ENCODE peak calls at places on chromosome 4, in ten cellular contexts. V, I, K, G, Q, M, F, R, P and U are unnamed samples.

GRCh38 chr4:8391972-8392371 is 48.6 kb downstream of the ACOX3 start:
- DNase-seq in V (peak; percentile 93), I (no peak), K (peak; percentile 89), G (peak; percentile 53), Q (no peak), M (peak; percentile 91), F (no peak), R (peak; percentile 77), P (no peak), U (peak; percentile 45)

GRCh38 chr4:39502034-39502658 is 25.1 kb downstream of the UGDH start:
- DNase-seq in V (no peak), I (no peak), K (peak; percentile 87), G (no peak), Q (no peak), M (no peak), F (no peak), R (no peak), P (no peak), U (no peak)

GRCh38 chr4:835148-836002 is 9.4 kb upstream of the CPLX1 start:
- DNase-seq in V (no peak), I (peak; percentile 22), K (no peak), G (peak; percentile 38), Q (peak; percentile 55), M (no peak), F (no peak), R (peak; percentile 84), P (peak; percentile 80), U (no peak)

GRCh38 chr4:4455199-4455865 is 68.4 kb downstream of the NSG1 start:
- DNase-seq in V (no peak), I (no peak), K (no peak), G (peak; percentile 17), Q (no peak), M (no peak), F (no peak), R (no peak), P (no peak), U (no peak)

GRCh38 chr4:143311924-143312323 is 24.8 kb upstream of the GAB1 start:
- DNase-seq in V (no peak), I (no peak), K (no peak), G (no peak), Q (no peak), M (no peak), F (no peak), R (no peak), P (no peak), U (no peak)

GRCh38 chr4:37008199-37008598 is 236.3 kb upstream of the NWD2 start:
- DNase-seq in V (no peak), I (no peak), K (no peak), G (peak; percentile 69), Q (peak; percentile 53), M (no peak), F (peak; percentile 6), R (no peak), P (peak; percentile 71), U (no peak)

GRCh38 chr4:88779431-88779830 is 81.8 kb upstream of the NAP1L5 start:
- DNase-seq in V (no peak), I (no peak), K (peak; percentile 23), G (no peak), Q (no peak), M (no peak), F (no peak), R (no peak), P (no peak), U (no peak)

GRCh38 chr4:54540931-54541330 is 116.8 kb upstream of the KIT start:
- DNase-seq in V (no peak), I (no peak), K (no peak), G (no peak), Q (no peak), M (no peak), F (no peak), R (no peak), P (no peak), U (no peak)

GRCh38 chr4:176302283-176303275 is 17.2 kb upstream of the SPCS3 start:
- DNase-seq in V (no peak), I (no peak), K (peak; percentile 90), G (no peak), Q (no peak), M (no peak), F (peak; percentile 34), R (no peak), P (no peak), U (no peak)

GRCh38 chr4:15682790-15683495 is 1.3 kb downstream of the FAM200B start:
- DNase-seq in V (no peak), I (no peak), K (peak; percentile 17), G (no peak), Q (no peak), M (no peak), F (no peak), R (no peak), P (no peak), U (no peak)

GRCh38 chr4:173367946-173368345 is 2.8 kb upstream of the SAP30 start:
- DNase-seq in V (no peak), I (no peak), K (peak; percentile 27), G (no peak), Q (no peak), M (no peak), F (no peak), R (no peak), P (no peak), U (no peak)

GRCh38 chr4:41665808-41666207 is 82.7 kb downstream of the PHOX2B start:
- DNase-seq in V (no peak), I (no peak), K (no peak), G (no peak), Q (no peak), M (no peak), F (no peak), R (no peak), P (no peak), U (no peak)

GRCh38 chr4:171644430-171645057 is 168.7 kb upstream of the GALNTL6 start:
- DNase-seq in V (no peak), I (no peak), K (no peak), G (no peak), Q (no peak), M (no peak), F (no peak), R (no peak), P (no peak), U (no peak)

GRCh38 chr4:43244688-43245382 is 352.3 kb downstream of the GRXCR1 start:
- DNase-seq in V (no peak), I (no peak), K (no peak), G (no peak), Q (no peak), M (no peak), F (no peak), R (no peak), P (no peak), U (no peak)

GRCh38 chr4:1309261-1310010 is 19.7 kb downstream of the MAEA start:
- DNase-seq in V (peak; percentile 98), I (peak; percentile 83), K (peak; percentile 94), G (peak; percentile 79), Q (peak; percentile 71), M (peak; percentile 97), F (no peak), R (peak; percentile 92), P (peak; percentile 68), U (peak; percentile 81)

GRCh38 chr4:53659737-53660136 is 68.5 kb upstream of the LNX1 start:
- DNase-seq in V (no peak), I (no peak), K (no peak), G (no peak), Q (no peak), M (no peak), F (no peak), R (no peak), P (no peak), U (no peak)

GRCh38 chr4:61298178-61298740 is 98.1 kb downstream of the ADGRL3 start:
- DNase-seq in V (no peak), I (no peak), K (no peak), G (no peak), Q (no peak), M (no peak), F (no peak), R (no peak), P (no peak), U (no peak)

GRCh38 chr4:95027906-95028618 is 270.3 kb downstream of the BMPR1B start:
- DNase-seq in V (no peak), I (no peak), K (no peak), G (no peak), Q (no peak), M (no peak), F (no peak), R (no peak), P (no peak), U (no peak)

GRCh38 chr4:106869551-106869950 is 166.6 kb downstream of the DKK2 start:
- DNase-seq in V (no peak), I (no peak), K (no peak), G (no peak), Q (no peak), M (no peak), F (no peak), R (no peak), P (no peak), U (no peak)

GRCh38 chr4:98261291-98262271 is at the start of gene RAP1GDS1:
- DNase-seq in V (no peak), I (peak; percentile 61), K (peak; percentile 71), G (peak; percentile 41), Q (peak; percentile 74), M (peak; percentile 78), F (peak; percentile 18), R (peak; percentile 56), P (peak; percentile 39), U (peak; percentile 13)
- TF ChIP-seq POLR2A in V (peak; percentile 52), I (no peak), K (no peak), G (no peak), Q (no peak), M (no peak), F (peak; percentile 57), R (no peak), P (no peak), U (no peak)

GRCh38 chr4:77697860-77698599 is 92.4 kb downstream of the CXCL13 start:
- DNase-seq in V (no peak), I (peak; percentile 17), K (peak; percentile 67), G (peak; percentile 53), Q (peak; percentile 53), M (no peak), F (peak; percentile 10), R (no peak), P (peak; percentile 56), U (no peak)
- TF ChIP-seq CTCF in V (peak; percentile 51), I (peak; percentile 50), K (peak; percentile 51), G (peak; percentile 15), Q (no peak), M (no peak), F (peak; percentile 61), R (no peak), P (no peak), U (no peak)

GRCh38 chr4:139556735-139557505 is 901 bp upstream of the SETD7 start:
- DNase-seq in V (no peak), I (peak; percentile 76), K (no peak), G (peak; percentile 81), Q (peak; percentile 79), M (peak; percentile 79), F (peak; percentile 35), R (peak; percentile 68), P (peak; percentile 85), U (peak; percentile 49)
- TF ChIP-seq POLR2A in V (no peak), I (no peak), K (no peak), G (peak; percentile 55), Q (peak; percentile 62), M (no peak), F (no peak), R (no peak), P (peak; percentile 0), U (peak; percentile 12)

GRCh38 chr4:185887125-185887524 is 75.1 kb upstream of the SORBS2 start:
- DNase-seq in V (no peak), I (no peak), K (no peak), G (no peak), Q (no peak), M (no peak), F (no peak), R (no peak), P (no peak), U (no peak)
- TF ChIP-seq CTCF in V (no peak), I (no peak), K (no peak), G (no peak), Q (no peak), M (no peak), F (no peak), R (no peak), P (no peak), U (no peak)

GRCh38 chr4:105236202-105236916 is 89.7 kb downstream of the TET2 start:
- DNase-seq in V (no peak), I (no peak), K (no peak), G (no peak), Q (no peak), M (no peak), F (no peak), R (no peak), P (no peak), U (no peak)
- TF ChIP-seq POLR2A in V (no peak), I (no peak), K (no peak), G (no peak), Q (no peak), M (no peak), F (no peak), R (no peak), P (no peak), U (no peak)